ENCODE peak calls at places on chromosome 1, in eight cellular contexts. One of them, this sample, is unnamed.

GRCh38 chr1:246784621-246785535 is 60.7 kb downstream of the SCCPDH start:
- DNase-seq in lower lobe of right lung: no peak
- DNase-seq in RWPE2: no peak
- DNase-seq in tibial artery: peak; percentile 55
- DNase-seq in neural progenitor cell: no peak
- DNase-seq in HCT116: no peak
- DNase-seq in coronary artery: no peak
- DNase-seq in fibroblast of lung: peak; percentile 23
- DNase-seq in this sample: peak; percentile 18

GRCh38 chr1:186167096-186167668 is 207.9 kb downstream of the TPR start:
- DNase-seq in RWPE2: no peak
- DNase-seq in tibial artery: no peak
- DNase-seq in fibroblast of lung: no peak
- DNase-seq in neural progenitor cell: no peak
- DNase-seq in coronary artery: no peak
- DNase-seq in lower lobe of right lung: no peak
- DNase-seq in HCT116: no peak
- DNase-seq in this sample: no peak

GRCh38 chr1:86155061-86155806 is 1.3 kb downstream of the COL24A1 start:
- DNase-seq in lower lobe of right lung: peak; percentile 51
- DNase-seq in tibial artery: peak; percentile 61
- DNase-seq in coronary artery: peak; percentile 74
- DNase-seq in neural progenitor cell: peak; percentile 61
- DNase-seq in RWPE2: no peak
- DNase-seq in fibroblast of lung: peak; percentile 50
- DNase-seq in HCT116: no peak
- DNase-seq in this sample: no peak

GRCh38 chr1:33361553-33362262 is 40.8 kb upstream of the A3GALT2 start:
- DNase-seq in RWPE2: no peak
- DNase-seq in coronary artery: no peak
- DNase-seq in HCT116: no peak
- DNase-seq in neural progenitor cell: no peak
- DNase-seq in tibial artery: no peak
- DNase-seq in lower lobe of right lung: no peak
- DNase-seq in fibroblast of lung: no peak
- DNase-seq in this sample: no peak

GRCh38 chr1:183873642-183874041 is 68.7 kb downstream of the RGL1 start:
- DNase-seq in HCT116: no peak
- DNase-seq in tibial artery: no peak
- DNase-seq in RWPE2: no peak
- DNase-seq in neural progenitor cell: no peak
- DNase-seq in coronary artery: no peak
- DNase-seq in fibroblast of lung: no peak
- DNase-seq in lower lobe of right lung: no peak
- DNase-seq in this sample: no peak

GRCh38 chr1:226602186-226603029 is 53.8 kb downstream of the STUM start:
- DNase-seq in tibial artery: peak; percentile 75
- DNase-seq in neural progenitor cell: no peak
- DNase-seq in RWPE2: no peak
- DNase-seq in HCT116: no peak
- DNase-seq in lower lobe of right lung: no peak
- DNase-seq in fibroblast of lung: peak; percentile 37
- DNase-seq in coronary artery: no peak
- DNase-seq in this sample: peak; percentile 59

GRCh38 chr1:155003227-155003765 is 694 bp downstream of the ZBTB7B start:
- DNase-seq in fibroblast of lung: peak; percentile 42
- DNase-seq in coronary artery: no peak
- DNase-seq in lower lobe of right lung: no peak
- DNase-seq in RWPE2: peak; percentile 70
- DNase-seq in neural progenitor cell: peak; percentile 62
- DNase-seq in HCT116: no peak
- DNase-seq in tibial artery: no peak
- DNase-seq in this sample: no peak

GRCh38 chr1:170664283-170664827 is 424 bp downstream of the PRRX1 start:
- DNase-seq in coronary artery: no peak
- DNase-seq in tibial artery: peak; percentile 74
- DNase-seq in RWPE2: no peak
- DNase-seq in lower lobe of right lung: peak; percentile 50
- DNase-seq in fibroblast of lung: no peak
- DNase-seq in HCT116: no peak
- DNase-seq in neural progenitor cell: peak; percentile 55
- DNase-seq in this sample: no peak

GRCh38 chr1:2306151-2306978 is 78.2 kb downstream of the SKI start:
- DNase-seq in lower lobe of right lung: no peak
- DNase-seq in fibroblast of lung: no peak
- DNase-seq in coronary artery: no peak
- DNase-seq in tibial artery: no peak
- DNase-seq in RWPE2: no peak
- DNase-seq in neural progenitor cell: no peak
- DNase-seq in HCT116: no peak
- DNase-seq in this sample: no peak

GRCh38 chr1:198563578-198563977 is 23.1 kb upstream of the ATP6V1G3 start:
- DNase-seq in HCT116: no peak
- DNase-seq in RWPE2: no peak
- DNase-seq in fibroblast of lung: peak; percentile 59
- DNase-seq in coronary artery: no peak
- DNase-seq in tibial artery: no peak
- DNase-seq in lower lobe of right lung: no peak
- DNase-seq in neural progenitor cell: no peak
- DNase-seq in this sample: no peak

GRCh38 chr1:25700124-25700523 is 83.5 kb downstream of the MAN1C1 start:
- DNase-seq in lower lobe of right lung: no peak
- DNase-seq in RWPE2: no peak
- DNase-seq in tibial artery: peak; percentile 87
- DNase-seq in coronary artery: no peak
- DNase-seq in neural progenitor cell: no peak
- DNase-seq in fibroblast of lung: peak; percentile 65
- DNase-seq in HCT116: no peak
- DNase-seq in this sample: no peak

GRCh38 chr1:235098547-235098946 is 30.1 kb downstream of the TOMM20 start:
- DNase-seq in tibial artery: no peak
- DNase-seq in lower lobe of right lung: no peak
- DNase-seq in fibroblast of lung: no peak
- DNase-seq in neural progenitor cell: no peak
- DNase-seq in RWPE2: no peak
- DNase-seq in HCT116: no peak
- DNase-seq in coronary artery: no peak
- DNase-seq in this sample: no peak

GRCh38 chr1:156655151-156655903 is 13.4 kb downstream of the BCAN start:
- DNase-seq in lower lobe of right lung: no peak
- DNase-seq in tibial artery: no peak
- DNase-seq in HCT116: no peak
- DNase-seq in coronary artery: no peak
- DNase-seq in neural progenitor cell: no peak
- DNase-seq in fibroblast of lung: no peak
- DNase-seq in RWPE2: no peak
- DNase-seq in this sample: no peak

DNA sequence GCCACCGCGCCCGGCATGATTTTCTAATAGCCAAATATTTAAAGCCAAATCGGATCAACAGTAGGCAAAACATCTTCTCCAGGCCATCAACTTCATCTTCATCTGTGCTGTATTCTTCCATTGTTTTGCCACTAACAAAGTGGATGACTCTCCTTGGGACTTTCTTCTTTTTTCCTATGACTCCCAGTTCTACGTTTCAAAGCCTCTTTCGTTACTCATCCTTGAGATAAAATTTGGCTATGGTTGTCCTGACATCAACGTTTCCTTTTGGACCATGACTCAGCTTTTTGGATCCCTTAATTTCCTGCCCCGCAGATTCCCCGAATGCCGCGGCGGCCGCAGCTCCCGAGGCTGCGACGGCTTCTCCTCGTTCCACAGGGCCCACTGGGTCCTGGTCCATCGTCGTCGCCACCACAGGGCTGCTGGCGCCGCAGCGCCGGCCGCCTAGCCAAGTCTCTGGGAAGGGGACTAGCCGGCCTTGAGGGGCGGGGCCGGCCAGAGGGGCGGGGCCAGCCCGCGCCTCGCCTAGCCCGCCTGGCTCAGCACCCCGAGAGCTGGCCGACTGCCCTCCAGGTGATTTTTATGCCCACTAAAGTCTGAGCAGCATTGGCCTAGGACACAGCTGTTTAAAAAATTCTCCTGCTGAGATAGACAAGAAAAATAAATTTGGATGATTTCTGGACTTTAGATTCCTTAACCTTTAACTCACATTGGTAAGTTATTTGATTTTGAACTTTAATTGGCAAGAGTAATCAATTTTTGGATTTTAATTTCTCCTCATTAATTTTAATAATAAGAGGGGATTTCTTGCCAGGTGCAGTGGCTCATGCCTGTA is 93.9 kb downstream of the ADCY10 start:
- DNase-seq in coronary artery: peak; percentile 91
- DNase-seq in fibroblast of lung: peak; percentile 96
- DNase-seq in lower lobe of right lung: peak; percentile 76
- DNase-seq in neural progenitor cell: peak; percentile 84
- DNase-seq in RWPE2: peak; percentile 72
- DNase-seq in HCT116: peak; percentile 41
- DNase-seq in tibial artery: peak; percentile 93
- DNase-seq in this sample: peak; percentile 63
- H3K27ac ChIP-seq in coronary artery: peak overlapping the region; percentile 47
- H3K27ac ChIP-seq in fibroblast of lung: peak overlapping the region; percentile 83
- H3K27ac ChIP-seq in lower lobe of right lung: peak overlapping the region; percentile 56
- H3K27ac ChIP-seq in neural progenitor cell: no peak overlapping the region
- H3K27ac ChIP-seq in RWPE2: peak overlapping the region; percentile 76
- H3K27ac ChIP-seq in HCT116: peak overlapping the region; percentile 44
- H3K27ac ChIP-seq in tibial artery: peak overlapping the region; percentile 67
- H3K27ac ChIP-seq in this sample: peak overlapping the region; percentile 90

DNA sequence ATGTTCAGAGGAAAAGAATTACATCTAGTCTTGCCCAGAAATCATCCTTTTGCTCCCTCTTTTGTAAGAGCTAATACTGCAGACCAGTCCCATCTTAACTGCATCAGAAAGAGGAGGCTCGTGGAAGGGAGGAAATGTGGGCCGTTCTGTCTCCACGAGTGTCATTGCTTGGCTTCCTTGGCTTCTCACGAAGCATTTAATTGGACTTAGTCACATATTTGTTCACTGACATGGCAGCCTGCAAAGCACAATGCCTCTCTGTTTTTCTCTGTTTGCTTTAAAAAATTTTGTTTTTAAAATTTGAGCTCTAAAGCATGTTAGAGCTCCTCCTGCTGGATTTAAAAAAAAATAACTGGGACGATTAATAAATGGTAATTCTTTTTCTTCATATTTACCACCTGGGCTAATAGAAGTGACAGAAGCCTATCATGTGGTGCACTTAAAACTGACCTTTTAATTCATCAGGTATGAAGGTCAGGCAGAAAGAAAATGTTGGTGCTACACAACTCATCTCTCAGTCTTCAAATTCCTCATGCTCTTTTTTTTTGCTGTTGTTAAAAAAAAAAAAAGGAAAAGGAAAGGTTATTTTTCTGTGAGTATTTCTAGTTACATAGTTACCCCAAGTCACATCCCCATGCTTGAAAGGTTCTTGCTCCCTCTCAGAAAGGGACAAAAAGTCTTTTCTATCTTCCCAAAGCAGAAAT is 21.0 kb upstream of the C1orf105 start:
- DNase-seq in RWPE2: no peak
- DNase-seq in fibroblast of lung: peak; percentile 98
- DNase-seq in neural progenitor cell: peak; percentile 5
- DNase-seq in HCT116: peak; percentile 58
- DNase-seq in lower lobe of right lung: no peak
- DNase-seq in coronary artery: peak; percentile 81
- DNase-seq in tibial artery: peak; percentile 76
- DNase-seq in this sample: peak; percentile 70
- TF ChIP-seq CTCF in RWPE2: peak; percentile 87
- TF ChIP-seq CTCF in fibroblast of lung: peak; percentile 27
- TF ChIP-seq CTCF in neural progenitor cell: peak; percentile 72
- TF ChIP-seq CTCF in HCT116: peak; percentile 24
- TF ChIP-seq CTCF in lower lobe of right lung: peak; percentile 66
- TF ChIP-seq CTCF in coronary artery: peak; percentile 43
- TF ChIP-seq CTCF in tibial artery: peak; percentile 77
- TF ChIP-seq CTCF in this sample: peak; percentile 58

GRCh38 chr1:6496890-6497214 is 5.4 kb upstream of the PLEKHG5 start:
- DNase-seq in HCT116: no peak
- DNase-seq in lower lobe of right lung: no peak
- DNase-seq in RWPE2: no peak
- DNase-seq in fibroblast of lung: no peak
- DNase-seq in coronary artery: no peak
- DNase-seq in tibial artery: no peak
- DNase-seq in neural progenitor cell: no peak
- DNase-seq in this sample: no peak

GRCh38 chr1:6495041-6495441 is 3.6 kb upstream of the PLEKHG5 start:
- DNase-seq in coronary artery: no peak
- DNase-seq in RWPE2: no peak
- DNase-seq in fibroblast of lung: no peak
- DNase-seq in neural progenitor cell: no peak
- DNase-seq in HCT116: no peak
- DNase-seq in tibial artery: no peak
- DNase-seq in lower lobe of right lung: no peak
- DNase-seq in this sample: no peak

GRCh38 chr1:6494627-6495026 is 3.2 kb upstream of the PLEKHG5 start:
- DNase-seq in neural progenitor cell: no peak
- DNase-seq in lower lobe of right lung: no peak
- DNase-seq in coronary artery: no peak
- DNase-seq in HCT116: no peak
- DNase-seq in tibial artery: no peak
- DNase-seq in fibroblast of lung: no peak
- DNase-seq in RWPE2: no peak
- DNase-seq in this sample: no peak

GRCh38 chr1:6496360-6496704 is 4.9 kb upstream of the PLEKHG5 start:
- DNase-seq in neural progenitor cell: peak; percentile 44
- DNase-seq in RWPE2: no peak
- DNase-seq in lower lobe of right lung: no peak
- DNase-seq in fibroblast of lung: no peak
- DNase-seq in HCT116: no peak
- DNase-seq in tibial artery: no peak
- DNase-seq in coronary artery: no peak
- DNase-seq in this sample: no peak

GRCh38 chr1:6495540-6496359 is 4.3 kb upstream of the PLEKHG5 start:
- DNase-seq in tibial artery: no peak
- DNase-seq in neural progenitor cell: no peak
- DNase-seq in RWPE2: no peak
- DNase-seq in HCT116: no peak
- DNase-seq in coronary artery: no peak
- DNase-seq in lower lobe of right lung: no peak
- DNase-seq in fibroblast of lung: no peak
- DNase-seq in this sample: no peak
- H3K4me3 ChIP-seq in tibial artery: no peak overlapping the region
- H3K4me3 ChIP-seq in neural progenitor cell: peak overlapping the region; percentile 89
- H3K4me3 ChIP-seq in RWPE2: no peak overlapping the region
- H3K4me3 ChIP-seq in HCT116: peak overlapping the region; percentile 56
- H3K4me3 ChIP-seq in coronary artery: peak overlapping the region; percentile 89
- H3K4me3 ChIP-seq in lower lobe of right lung: peak overlapping the region; percentile 55
- H3K4me3 ChIP-seq in fibroblast of lung: no peak overlapping the region
- H3K4me3 ChIP-seq in this sample: no peak overlapping the region

DNA sequence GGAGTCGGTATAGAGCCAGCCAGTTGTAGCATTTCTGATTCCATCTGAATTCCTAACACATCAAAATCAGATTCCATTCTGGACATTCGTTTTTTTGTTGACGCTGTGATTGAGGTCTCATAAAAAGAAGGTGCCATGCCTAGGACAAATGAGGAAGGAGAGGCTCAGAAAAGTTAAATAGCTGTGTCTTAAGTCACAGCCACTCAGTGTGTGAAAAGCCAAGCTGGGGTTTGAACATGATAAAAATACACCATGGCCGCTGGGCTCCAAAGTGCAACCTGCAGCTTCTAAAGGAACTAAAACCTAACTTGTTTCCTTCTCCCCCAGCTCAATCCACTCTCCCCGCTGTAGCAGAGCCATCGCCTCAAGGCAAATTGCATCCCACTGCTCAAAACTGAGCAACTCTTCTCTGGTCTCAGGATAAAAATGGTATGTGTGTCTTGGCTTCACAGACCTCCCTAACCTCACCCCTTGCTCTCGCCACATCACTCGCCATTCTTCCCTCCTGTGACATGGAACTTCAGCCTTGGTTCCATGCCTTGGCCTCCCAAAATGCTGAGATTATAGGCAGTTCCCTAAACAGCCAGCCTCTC is 22.1 kb upstream of the FAM20B start:
- DNase-seq in RWPE2: no peak
- DNase-seq in HCT116: no peak
- DNase-seq in fibroblast of lung: no peak
- DNase-seq in tibial artery: no peak
- DNase-seq in lower lobe of right lung: no peak
- DNase-seq in neural progenitor cell: no peak
- DNase-seq in coronary artery: no peak
- DNase-seq in this sample: no peak
- H3K27ac ChIP-seq in RWPE2: no peak overlapping the region
- H3K27ac ChIP-seq in HCT116: no peak overlapping the region
- H3K27ac ChIP-seq in fibroblast of lung: no peak overlapping the region
- H3K27ac ChIP-seq in tibial artery: no peak overlapping the region
- H3K27ac ChIP-seq in lower lobe of right lung: no peak overlapping the region
- H3K27ac ChIP-seq in neural progenitor cell: no peak overlapping the region
- H3K27ac ChIP-seq in coronary artery: no peak overlapping the region
- H3K27ac ChIP-seq in this sample: no peak overlapping the region